ENCODE peak calls at places on chromosomes 13 and 19, in four cellular contexts. X is GM23338; S is stimulated activated CD4-positive, alpha-beta T cell treated with anti-CD3 and anti-CD28 coated beads, TNF-alpha, amount 100 ng/mL, for 1 hour; T is heart left ventricle. K is an unnamed sample.

GRCh38 chr13:45137501-45137880 is 17.2 kb downstream of the GTF2F2 start:
- DNase-seq in S (no peak), T (no peak), X (no peak), K (no peak)

GRCh38 chr19:4077800-4078683 is 11.3 kb upstream of the ZBTB7A start:
- DNase-seq in T (peak), X (peak), S (no peak), K (no peak)

GRCh38 chr13:48896312-48896711 is 79.4 kb upstream of the FNDC3A start:
- DNase-seq in T (no peak), S (no peak), X (no peak), K (no peak)

GRCh38 chr19:7242601-7243258 is 51.5 kb downstream of the INSR start:
- DNase-seq in X (no peak), T (no peak), S (no peak), K (no peak)

GRCh38 chr13:21657538-21657937 is 13.3 kb upstream of the FGF9 start:
- DNase-seq in S (no peak), T (no peak), X (no peak), K (no peak)

GRCh38 chr19:42032428-42032827 is 37.6 kb downstream of the GRIK5 start:
- DNase-seq in T (peak), X (peak), S (no peak), K (no peak)

GRCh38 chr19:1237754-1238372 is at the start of gene CBARP:
- DNase-seq in T (no peak), X (no peak), S (no peak), K (no peak)

GRCh38 chr13:106133025-106133424 is 402.4 kb downstream of the EFNB2 start:
- DNase-seq in S (no peak), X (no peak), T (no peak), K (no peak)

GRCh38 chr13:47121092-47121763 is 224.4 kb upstream of the HTR2A start:
- DNase-seq in T (no peak), X (no peak), S (no peak), K (no peak)

GRCh38 chr19:8306235-8307054 is 1.7 kb downstream of the CD320 start:
- DNase-seq in X (no peak), T (peak), S (no peak), K (no peak)

GRCh38 chr19:38164526-38164925 is 59.5 kb downstream of the DPF1 start:
- DNase-seq in X (no peak), T (no peak), S (no peak), K (no peak)

GRCh38 chr13:23381877-23382276 is 51.6 kb downstream of the SACS start:
- DNase-seq in S (no peak), T (no peak), X (no peak), K (no peak)

GRCh38 chr19:45506246-45506990 is 861 bp upstream of the VASP start:
- DNase-seq in X (peak), T (peak), S (peak), K (peak)

GRCh38 chr13:113297370-113297871 is 382 bp downstream of the LAMP1 start:
- DNase-seq in T (no peak), X (peak), S (peak), K (peak)

GRCh38 chr19:29263305-29264080 is 50.5 kb upstream of the UQCRFS1 start:
- DNase-seq in T (no peak), S (peak), X (peak), K (peak)

GRCh38 chr19:17624314-17624991 is 63.7 kb downstream of the UNC13A start:
- DNase-seq in X (no peak), S (no peak), T (no peak), K (no peak)

GRCh38 chr13:98293570-98294142 is 116.6 kb upstream of the RNF113B start:
- DNase-seq in S (no peak), X (no peak), T (no peak), K (no peak)

GRCh38 chr13:92500192-92500591 is 726.4 kb upstream of the GPC6 start:
- DNase-seq in T (no peak), X (peak), S (no peak), K (no peak)

GRCh38 chr13:100941377-100941776 is 266.8 kb upstream of the TMTC4 start:
- DNase-seq in X (no peak), S (no peak), T (no peak), K (no peak)

GRCh38 chr19:5503598-5503997 is 48.4 kb downstream of the ZNRF4 start:
- DNase-seq in X (no peak), S (no peak), T (no peak), K (no peak)

GRCh38 chr19:16420781-16421386 is 50.9 kb downstream of the EPS15L1 start:
- DNase-seq in T (peak), S (no peak), X (no peak), K (no peak)

GRCh38 chr19:10517361-10517759 is at the start of gene S1PR5:
- DNase-seq in X (peak), S (no peak), T (peak), K (no peak)

GRCh38 chr19:16566161-16566560 is 6.1 kb downstream of the SLC35E1 start:
- DNase-seq in X (no peak), T (no peak), S (peak), K (peak)

GRCh38 chr13:40819797-40820315 is 30.4 kb downstream of the SLC25A15 start:
- DNase-seq in T (no peak), X (no peak), S (no peak), K (no peak)

GRCh38 chr13:94988654-94989053 is 276.3 kb upstream of the SOX21 start:
- DNase-seq in T (no peak), X (peak), S (no peak), K (no peak)

GRCh38 chr19:38930776-38931761 is at the start of gene MRPS12:
- DNase-seq in X (peak), T (peak), S (peak), K (no peak)

GRCh38 chr19:10809693-10810285 is 26.2 kb downstream of the TMED1 start:
- DNase-seq in T (no peak), S (no peak), X (no peak), K (no peak)

GRCh38 chr13:110238795-110239194 is 68.2 kb downstream of the COL4A1 start:
- DNase-seq in S (no peak), T (no peak), X (no peak), K (no peak)